ENCODE peak calls at places on chromosome 13, in eight cellular contexts. One of them, this sample, is unnamed. For H3K27me3, the result is how much of the 10 kb centered on the place peaks cover.

GRCh38 chr13:104534847-104535246 is 1468.6 kb upstream of the SLC10A2 start:
- DNase-seq in ascending aorta: no peak
- DNase-seq in uterus: no peak
- DNase-seq in testis: peak
- DNase-seq in psoas muscle: no peak
- DNase-seq in colonic mucosa: peak
- DNase-seq in right cardiac atrium: no peak
- DNase-seq in thyroid gland: no peak
- DNase-seq in this sample: no peak

GRCh38 chr13:78599911-78600310 is 3.4 kb downstream of the POU4F1 start:
- DNase-seq in ascending aorta: no peak
- DNase-seq in uterus: no peak
- DNase-seq in testis: no peak
- DNase-seq in psoas muscle: no peak
- DNase-seq in colonic mucosa: no peak
- DNase-seq in right cardiac atrium: no peak
- DNase-seq in thyroid gland: no peak
- DNase-seq in this sample: peak

GRCh38 chr13:103883698-103884097 is 817.5 kb upstream of the SLC10A2 start:
- DNase-seq in ascending aorta: no peak
- DNase-seq in uterus: no peak
- DNase-seq in testis: no peak
- DNase-seq in psoas muscle: no peak
- DNase-seq in colonic mucosa: no peak
- DNase-seq in right cardiac atrium: no peak
- DNase-seq in thyroid gland: no peak
- DNase-seq in this sample: no peak

GRCh38 chr13:113098163-113098732 is 7.3 kb upstream of the F7 start:
- DNase-seq in ascending aorta: no peak
- DNase-seq in uterus: no peak
- DNase-seq in testis: no peak
- DNase-seq in psoas muscle: no peak
- DNase-seq in colonic mucosa: no peak
- DNase-seq in right cardiac atrium: no peak
- DNase-seq in thyroid gland: no peak
- DNase-seq in this sample: peak

GRCh38 chr13:80341771-80342271 is 895 bp upstream of the SPRY2 start:
- DNase-seq in ascending aorta: peak
- DNase-seq in uterus: peak
- DNase-seq in testis: peak
- DNase-seq in psoas muscle: peak
- DNase-seq in colonic mucosa: peak
- DNase-seq in right cardiac atrium: peak
- DNase-seq in thyroid gland: peak
- DNase-seq in this sample: peak

GRCh38 chr13:97631158-97631557 is 197.2 kb downstream of the RAP2A start:
- DNase-seq in ascending aorta: no peak
- DNase-seq in uterus: no peak
- DNase-seq in testis: no peak
- DNase-seq in psoas muscle: no peak
- DNase-seq in colonic mucosa: no peak
- DNase-seq in right cardiac atrium: no peak
- DNase-seq in thyroid gland: no peak
- DNase-seq in this sample: peak

GRCh38 chr13:48448963-48449614 is 36.2 kb upstream of the LPAR6 start:
- DNase-seq in ascending aorta: no peak
- DNase-seq in uterus: no peak
- DNase-seq in testis: no peak
- DNase-seq in psoas muscle: no peak
- DNase-seq in colonic mucosa: no peak
- DNase-seq in right cardiac atrium: no peak
- DNase-seq in thyroid gland: no peak
- DNase-seq in this sample: no peak

GRCh38 chr13:99154064-99154463 is 46.6 kb upstream of the UBAC2 start:
- DNase-seq in ascending aorta: no peak
- DNase-seq in uterus: no peak
- DNase-seq in testis: no peak
- DNase-seq in psoas muscle: no peak
- DNase-seq in colonic mucosa: no peak
- DNase-seq in right cardiac atrium: no peak
- DNase-seq in thyroid gland: no peak
- DNase-seq in this sample: no peak

GRCh38 chr13:106101201-106101600 is 434.3 kb downstream of the EFNB2 start:
- DNase-seq in ascending aorta: no peak
- DNase-seq in uterus: no peak
- DNase-seq in testis: no peak
- DNase-seq in psoas muscle: no peak
- DNase-seq in colonic mucosa: no peak
- DNase-seq in right cardiac atrium: no peak
- DNase-seq in thyroid gland: no peak
- DNase-seq in this sample: no peak

GRCh38 chr13:30720470-30720869 is 14.9 kb upstream of the ALOX5AP start:
- DNase-seq in ascending aorta: no peak
- DNase-seq in uterus: no peak
- DNase-seq in testis: no peak
- DNase-seq in psoas muscle: no peak
- DNase-seq in colonic mucosa: no peak
- DNase-seq in right cardiac atrium: no peak
- DNase-seq in thyroid gland: no peak
- DNase-seq in this sample: no peak

GRCh38 chr13:26029581-26030136 is 22.2 kb downstream of the SHISA2 start:
- DNase-seq in ascending aorta: no peak
- DNase-seq in uterus: no peak
- DNase-seq in testis: no peak
- DNase-seq in psoas muscle: no peak
- DNase-seq in colonic mucosa: no peak
- DNase-seq in right cardiac atrium: no peak
- DNase-seq in thyroid gland: no peak
- DNase-seq in this sample: no peak

GRCh38 chr13:75079226-75079625 is 402.7 kb downstream of the TBC1D4 start:
- DNase-seq in ascending aorta: no peak
- DNase-seq in uterus: no peak
- DNase-seq in testis: no peak
- DNase-seq in psoas muscle: no peak
- DNase-seq in colonic mucosa: no peak
- DNase-seq in right cardiac atrium: no peak
- DNase-seq in thyroid gland: no peak
- DNase-seq in this sample: no peak

GRCh38 chr13:113907637-113908617 is 44.1 kb upstream of the GAS6 start:
- DNase-seq in ascending aorta: peak
- DNase-seq in uterus: peak
- DNase-seq in testis: no peak
- DNase-seq in psoas muscle: no peak
- DNase-seq in colonic mucosa: peak
- DNase-seq in right cardiac atrium: no peak
- DNase-seq in thyroid gland: no peak
- DNase-seq in this sample: no peak

GRCh38 chr13:99737456-99737855 is 234.1 kb downstream of the ZIC5 start:
- DNase-seq in ascending aorta: no peak
- DNase-seq in uterus: no peak
- DNase-seq in testis: no peak
- DNase-seq in psoas muscle: no peak
- DNase-seq in colonic mucosa: no peak
- DNase-seq in right cardiac atrium: no peak
- DNase-seq in thyroid gland: no peak
- DNase-seq in this sample: no peak

GRCh38 chr13:34847751-34848150 is 94.3 kb upstream of the NBEA start:
- DNase-seq in ascending aorta: no peak
- DNase-seq in uterus: no peak
- DNase-seq in testis: no peak
- DNase-seq in psoas muscle: no peak
- DNase-seq in colonic mucosa: no peak
- DNase-seq in right cardiac atrium: no peak
- DNase-seq in thyroid gland: no peak
- DNase-seq in this sample: no peak

GRCh38 chr13:19862511-19863313 is 737 bp downstream of the ZMYM5 start:
- DNase-seq in ascending aorta: peak
- DNase-seq in uterus: peak
- DNase-seq in testis: peak
- DNase-seq in psoas muscle: peak
- DNase-seq in colonic mucosa: peak
- DNase-seq in right cardiac atrium: no peak
- DNase-seq in thyroid gland: peak
- DNase-seq in this sample: peak

GRCh38 chr13:87042946-87043345 is 628.2 kb upstream of the SLITRK5 start:
- DNase-seq in ascending aorta: no peak
- DNase-seq in uterus: no peak
- DNase-seq in testis: no peak
- DNase-seq in psoas muscle: no peak
- DNase-seq in colonic mucosa: no peak
- DNase-seq in right cardiac atrium: no peak
- DNase-seq in thyroid gland: no peak
- DNase-seq in this sample: no peak

GRCh38 chr13:24997367-24997967 is 98.5 kb upstream of the PABPC3 start:
- DNase-seq in ascending aorta: no peak
- DNase-seq in uterus: no peak
- DNase-seq in testis: peak
- DNase-seq in psoas muscle: no peak
- DNase-seq in colonic mucosa: peak
- DNase-seq in right cardiac atrium: no peak
- DNase-seq in thyroid gland: no peak
- DNase-seq in this sample: peak

GRCh38 chr13:44848956-44849748 is 140.1 kb downstream of the NUFIP1 start:
- DNase-seq in ascending aorta: no peak
- DNase-seq in uterus: peak
- DNase-seq in testis: peak
- DNase-seq in psoas muscle: no peak
- DNase-seq in colonic mucosa: no peak
- DNase-seq in right cardiac atrium: peak
- DNase-seq in thyroid gland: peak
- DNase-seq in this sample: no peak

GRCh38 chr13:99605417-99606321 is 104.4 kb downstream of the TM9SF2 start:
- DNase-seq in ascending aorta: peak
- DNase-seq in uterus: peak
- DNase-seq in testis: peak
- DNase-seq in psoas muscle: peak
- DNase-seq in colonic mucosa: peak
- DNase-seq in right cardiac atrium: peak
- DNase-seq in thyroid gland: peak
- DNase-seq in this sample: peak

GRCh38 chr13:35978607-35979316 is 152.4 kb downstream of the DCLK1 start:
- DNase-seq in ascending aorta: no peak
- DNase-seq in uterus: peak
- DNase-seq in testis: peak
- DNase-seq in psoas muscle: no peak
- DNase-seq in colonic mucosa: peak
- DNase-seq in right cardiac atrium: no peak
- DNase-seq in thyroid gland: peak
- DNase-seq in this sample: peak

GRCh38 chr13:44759723-44760360 is 183.7 kb upstream of the TSC22D1 start:
- DNase-seq in ascending aorta: no peak
- DNase-seq in uterus: no peak
- DNase-seq in testis: no peak
- DNase-seq in psoas muscle: peak
- DNase-seq in colonic mucosa: no peak
- DNase-seq in right cardiac atrium: no peak
- DNase-seq in thyroid gland: peak
- DNase-seq in this sample: no peak

GRCh38 chr13:45393941-45394570 is 24.1 kb downstream of the SLC25A30 start:
- DNase-seq in ascending aorta: peak
- DNase-seq in uterus: peak
- DNase-seq in testis: peak
- DNase-seq in psoas muscle: no peak
- DNase-seq in colonic mucosa: no peak
- DNase-seq in right cardiac atrium: peak
- DNase-seq in thyroid gland: peak
- DNase-seq in this sample: peak

GRCh38 chr13:21745307-21745706 is 74.4 kb downstream of the FGF9 start:
- DNase-seq in ascending aorta: no peak
- DNase-seq in uterus: no peak
- DNase-seq in testis: no peak
- DNase-seq in psoas muscle: no peak
- DNase-seq in colonic mucosa: no peak
- DNase-seq in right cardiac atrium: no peak
- DNase-seq in thyroid gland: no peak
- DNase-seq in this sample: no peak

GRCh38 chr13:33111414-33112110 is 95.3 kb downstream of the KL start:
- DNase-seq in ascending aorta: no peak
- DNase-seq in uterus: peak
- DNase-seq in testis: peak
- DNase-seq in psoas muscle: no peak
- DNase-seq in colonic mucosa: peak
- DNase-seq in right cardiac atrium: peak
- DNase-seq in thyroid gland: no peak
- DNase-seq in this sample: no peak
- H3K4me3 ChIP-seq in ascending aorta: no peak
- H3K4me3 ChIP-seq in uterus: no peak
- H3K4me3 ChIP-seq in testis: no peak
- H3K4me3 ChIP-seq in psoas muscle: no peak
- H3K4me3 ChIP-seq in colonic mucosa: no peak
- H3K4me3 ChIP-seq in right cardiac atrium: no peak
- H3K4me3 ChIP-seq in thyroid gland: no peak
- H3K4me3 ChIP-seq in this sample: no peak

GRCh38 chr13:42107006-42107405 is 58.6 kb downstream of the DGKH start:
- DNase-seq in ascending aorta: no peak
- DNase-seq in uterus: no peak
- DNase-seq in testis: no peak
- DNase-seq in psoas muscle: no peak
- DNase-seq in colonic mucosa: no peak
- DNase-seq in right cardiac atrium: no peak
- DNase-seq in thyroid gland: no peak
- DNase-seq in this sample: no peak

GRCh38 chr13:42099962-42100675 is 51.7 kb downstream of the DGKH start:
- DNase-seq in ascending aorta: no peak
- DNase-seq in uterus: no peak
- DNase-seq in testis: no peak
- DNase-seq in psoas muscle: no peak
- DNase-seq in colonic mucosa: no peak
- DNase-seq in right cardiac atrium: no peak
- DNase-seq in thyroid gland: no peak
- DNase-seq in this sample: no peak

GRCh38 chr13:42102961-42103688 is 54.7 kb downstream of the DGKH start:
- DNase-seq in ascending aorta: no peak
- DNase-seq in uterus: no peak
- DNase-seq in testis: no peak
- DNase-seq in psoas muscle: no peak
- DNase-seq in colonic mucosa: no peak
- DNase-seq in right cardiac atrium: no peak
- DNase-seq in thyroid gland: no peak
- DNase-seq in this sample: no peak

GRCh38 chr13:42101821-42102580 is 53.6 kb downstream of the DGKH start:
- DNase-seq in ascending aorta: no peak
- DNase-seq in uterus: no peak
- DNase-seq in testis: no peak
- DNase-seq in psoas muscle: no peak
- DNase-seq in colonic mucosa: no peak
- DNase-seq in right cardiac atrium: peak
- DNase-seq in thyroid gland: no peak
- DNase-seq in this sample: no peak
- H3K27me3 ChIP-seq in ascending aorta: under half
- H3K27me3 ChIP-seq in uterus: under half
- H3K27me3 ChIP-seq in testis: under half
- H3K27me3 ChIP-seq in psoas muscle: under half
- H3K27me3 ChIP-seq in colonic mucosa: under half
- H3K27me3 ChIP-seq in right cardiac atrium: under half
- H3K27me3 ChIP-seq in thyroid gland: under half
- H3K27me3 ChIP-seq in this sample: under half

GRCh38 chr13:43319617-43320444 is 296.4 kb downstream of the DNAJC15 start:
- DNase-seq in ascending aorta: no peak
- DNase-seq in uterus: no peak
- DNase-seq in testis: no peak
- DNase-seq in psoas muscle: no peak
- DNase-seq in colonic mucosa: no peak
- DNase-seq in right cardiac atrium: no peak
- DNase-seq in thyroid gland: no peak
- DNase-seq in this sample: peak
- H3K27ac ChIP-seq in ascending aorta: no peak
- H3K27ac ChIP-seq in uterus: no peak
- H3K27ac ChIP-seq in testis: no peak
- H3K27ac ChIP-seq in psoas muscle: no peak
- H3K27ac ChIP-seq in colonic mucosa: no peak
- H3K27ac ChIP-seq in right cardiac atrium: no peak
- H3K27ac ChIP-seq in thyroid gland: no peak
- H3K27ac ChIP-seq in this sample: peak

GRCh38 chr13:46598820-46599180 is 45.8 kb downstream of the LRCH1 start:
- DNase-seq in ascending aorta: no peak
- DNase-seq in uterus: no peak
- DNase-seq in testis: no peak
- DNase-seq in psoas muscle: no peak
- DNase-seq in colonic mucosa: no peak
- DNase-seq in right cardiac atrium: no peak
- DNase-seq in thyroid gland: no peak
- DNase-seq in this sample: no peak
- H3K4me3 ChIP-seq in ascending aorta: no peak
- H3K4me3 ChIP-seq in uterus: no peak
- H3K4me3 ChIP-seq in testis: no peak
- H3K4me3 ChIP-seq in psoas muscle: no peak
- H3K4me3 ChIP-seq in colonic mucosa: no peak
- H3K4me3 ChIP-seq in right cardiac atrium: no peak
- H3K4me3 ChIP-seq in thyroid gland: no peak
- H3K4me3 ChIP-seq in this sample: no peak